ENCODE peak calls at places on chromosomes 13 and 19, in five cellular contexts. One of them, this sample, is unnamed.
A peak's percentile ranks its signal among the peaks of the same experiment; 100 is the strongest.

GRCh38 chr19:41734156-41734555 is 21.2 kb upstream of the CEACAM6 start:
- DNase-seq in amygdala: no peak
- DNase-seq in neural crest cell: no peak
- DNase-seq in NT2/D1: no peak
- DNase-seq in stimulated activated CD8-positive, alpha-beta memory T cell treated with anti-CD3 and anti-CD28 coated beads, Interleukin-4, amount 100 ng/mL, for 1 hour: no peak
- DNase-seq in this sample: no peak

GRCh38 chr13:45207319-45207718 is 6.5 kb upstream of the KCTD4 start:
- DNase-seq in neural crest cell: no peak
- DNase-seq in amygdala: no peak
- DNase-seq in NT2/D1: no peak
- DNase-seq in stimulated activated CD8-positive, alpha-beta memory T cell treated with anti-CD3 and anti-CD28 coated beads, Interleukin-4, amount 100 ng/mL, for 1 hour: no peak
- DNase-seq in this sample: no peak

GRCh38 chr19:11570039-11570462 is 7.4 kb downstream of the ACP5 start:
- DNase-seq in neural crest cell: no peak
- DNase-seq in stimulated activated CD8-positive, alpha-beta memory T cell treated with anti-CD3 and anti-CD28 coated beads, Interleukin-4, amount 100 ng/mL, for 1 hour: no peak
- DNase-seq in amygdala: no peak
- DNase-seq in NT2/D1: no peak
- DNase-seq in this sample: no peak

GRCh38 chr13:33034061-33034460 is 17.8 kb downstream of the KL start:
- DNase-seq in neural crest cell: no peak
- DNase-seq in amygdala: no peak
- DNase-seq in stimulated activated CD8-positive, alpha-beta memory T cell treated with anti-CD3 and anti-CD28 coated beads, Interleukin-4, amount 100 ng/mL, for 1 hour: no peak
- DNase-seq in NT2/D1: no peak
- DNase-seq in this sample: no peak

GRCh38 chr13:78596701-78597550 is 6.4 kb downstream of the POU4F1 start:
- DNase-seq in neural crest cell: no peak
- DNase-seq in amygdala: no peak
- DNase-seq in NT2/D1: no peak
- DNase-seq in stimulated activated CD8-positive, alpha-beta memory T cell treated with anti-CD3 and anti-CD28 coated beads, Interleukin-4, amount 100 ng/mL, for 1 hour: no peak
- DNase-seq in this sample: no peak

GRCh38 chr19:12939292-12939606 is 840 bp downstream of the CALR start:
- DNase-seq in stimulated activated CD8-positive, alpha-beta memory T cell treated with anti-CD3 and anti-CD28 coated beads, Interleukin-4, amount 100 ng/mL, for 1 hour: no peak
- DNase-seq in amygdala: no peak
- DNase-seq in neural crest cell: no peak
- DNase-seq in NT2/D1: no peak
- DNase-seq in this sample: peak; percentile 82

GRCh38 chr13:79307866-79308298 is 98.2 kb downstream of the RBM26 start:
- DNase-seq in amygdala: peak; percentile 9
- DNase-seq in neural crest cell: no peak
- DNase-seq in NT2/D1: no peak
- DNase-seq in stimulated activated CD8-positive, alpha-beta memory T cell treated with anti-CD3 and anti-CD28 coated beads, Interleukin-4, amount 100 ng/mL, for 1 hour: no peak
- DNase-seq in this sample: peak; percentile 67

GRCh38 chr19:371501-372160 is 27.0 kb upstream of the MIER2 start:
- DNase-seq in stimulated activated CD8-positive, alpha-beta memory T cell treated with anti-CD3 and anti-CD28 coated beads, Interleukin-4, amount 100 ng/mL, for 1 hour: no peak
- DNase-seq in NT2/D1: no peak
- DNase-seq in neural crest cell: no peak
- DNase-seq in amygdala: no peak
- DNase-seq in this sample: peak; percentile 64

GRCh38 chr13:111630411-111630810 is 310.0 kb downstream of the TEX29 start:
- DNase-seq in NT2/D1: peak; percentile 22
- DNase-seq in neural crest cell: no peak
- DNase-seq in stimulated activated CD8-positive, alpha-beta memory T cell treated with anti-CD3 and anti-CD28 coated beads, Interleukin-4, amount 100 ng/mL, for 1 hour: no peak
- DNase-seq in amygdala: no peak
- DNase-seq in this sample: no peak

GRCh38 chr19:51808333-51808986 is 13.5 kb downstream of the FPR3 start:
- DNase-seq in neural crest cell: no peak
- DNase-seq in stimulated activated CD8-positive, alpha-beta memory T cell treated with anti-CD3 and anti-CD28 coated beads, Interleukin-4, amount 100 ng/mL, for 1 hour: no peak
- DNase-seq in amygdala: no peak
- DNase-seq in NT2/D1: no peak
- DNase-seq in this sample: peak; percentile 46

GRCh38 chr13:103883152-103883551 is 816.9 kb upstream of the SLC10A2 start:
- DNase-seq in NT2/D1: peak; percentile 80
- DNase-seq in amygdala: peak; percentile 91
- DNase-seq in stimulated activated CD8-positive, alpha-beta memory T cell treated with anti-CD3 and anti-CD28 coated beads, Interleukin-4, amount 100 ng/mL, for 1 hour: no peak
- DNase-seq in neural crest cell: peak; percentile 52
- DNase-seq in this sample: peak; percentile 93

GRCh38 chr13:34294483-34295129 is 476.7 kb downstream of the RFC3 start:
- DNase-seq in amygdala: no peak
- DNase-seq in stimulated activated CD8-positive, alpha-beta memory T cell treated with anti-CD3 and anti-CD28 coated beads, Interleukin-4, amount 100 ng/mL, for 1 hour: no peak
- DNase-seq in neural crest cell: no peak
- DNase-seq in NT2/D1: no peak
- DNase-seq in this sample: no peak

GRCh38 chr13:111621164-111621563 is 300.7 kb downstream of the TEX29 start:
- DNase-seq in stimulated activated CD8-positive, alpha-beta memory T cell treated with anti-CD3 and anti-CD28 coated beads, Interleukin-4, amount 100 ng/mL, for 1 hour: no peak
- DNase-seq in NT2/D1: no peak
- DNase-seq in neural crest cell: no peak
- DNase-seq in amygdala: no peak
- DNase-seq in this sample: no peak

GRCh38 chr19:47310819-47311218 is 1.2 kb downstream of the C5AR1 start:
- DNase-seq in amygdala: no peak
- DNase-seq in NT2/D1: no peak
- DNase-seq in neural crest cell: no peak
- DNase-seq in stimulated activated CD8-positive, alpha-beta memory T cell treated with anti-CD3 and anti-CD28 coated beads, Interleukin-4, amount 100 ng/mL, for 1 hour: no peak
- DNase-seq in this sample: peak; percentile 75

GRCh38 chr19:45245334-45245787 is at the start of gene EXOC3L2:
- DNase-seq in amygdala: no peak
- DNase-seq in stimulated activated CD8-positive, alpha-beta memory T cell treated with anti-CD3 and anti-CD28 coated beads, Interleukin-4, amount 100 ng/mL, for 1 hour: no peak
- DNase-seq in neural crest cell: no peak
- DNase-seq in NT2/D1: no peak
- DNase-seq in this sample: no peak

GRCh38 chr19:2613507-2614295 is 88.8 kb downstream of the GNG7 start:
- DNase-seq in stimulated activated CD8-positive, alpha-beta memory T cell treated with anti-CD3 and anti-CD28 coated beads, Interleukin-4, amount 100 ng/mL, for 1 hour: no peak
- DNase-seq in amygdala: peak; percentile 3
- DNase-seq in NT2/D1: peak; percentile 27
- DNase-seq in neural crest cell: peak; percentile 45
- DNase-seq in this sample: peak; percentile 71

GRCh38 chr19:13356686-13357280 is 149.5 kb downstream of the CACNA1A start:
- DNase-seq in NT2/D1: no peak
- DNase-seq in amygdala: no peak
- DNase-seq in neural crest cell: no peak
- DNase-seq in stimulated activated CD8-positive, alpha-beta memory T cell treated with anti-CD3 and anti-CD28 coated beads, Interleukin-4, amount 100 ng/mL, for 1 hour: no peak
- DNase-seq in this sample: no peak

GRCh38 chr13:41670873-41671443 is 213.6 kb downstream of the RGCC start:
- DNase-seq in amygdala: no peak
- DNase-seq in neural crest cell: no peak
- DNase-seq in stimulated activated CD8-positive, alpha-beta memory T cell treated with anti-CD3 and anti-CD28 coated beads, Interleukin-4, amount 100 ng/mL, for 1 hour: no peak
- DNase-seq in NT2/D1: no peak
- DNase-seq in this sample: no peak

GRCh38 chr19:10167459-10167858 is 27.3 kb downstream of the DNMT1 start:
- DNase-seq in amygdala: no peak
- DNase-seq in neural crest cell: no peak
- DNase-seq in NT2/D1: no peak
- DNase-seq in stimulated activated CD8-positive, alpha-beta memory T cell treated with anti-CD3 and anti-CD28 coated beads, Interleukin-4, amount 100 ng/mL, for 1 hour: no peak
- DNase-seq in this sample: no peak

GRCh38 chr13:36819811-36820140 is 754 bp downstream of the RFXAP start:
- DNase-seq in amygdala: no peak
- DNase-seq in neural crest cell: no peak
- DNase-seq in stimulated activated CD8-positive, alpha-beta memory T cell treated with anti-CD3 and anti-CD28 coated beads, Interleukin-4, amount 100 ng/mL, for 1 hour: no peak
- DNase-seq in NT2/D1: no peak
- DNase-seq in this sample: peak; percentile 50

GRCh38 chr19:52648336-52648990 is 10.3 kb upstream of the ZNF83 start:
- DNase-seq in NT2/D1: no peak
- DNase-seq in neural crest cell: no peak
- DNase-seq in stimulated activated CD8-positive, alpha-beta memory T cell treated with anti-CD3 and anti-CD28 coated beads, Interleukin-4, amount 100 ng/mL, for 1 hour: no peak
- DNase-seq in amygdala: no peak
- DNase-seq in this sample: peak; percentile 37

GRCh38 chr13:90238433-90238832 is 1109.1 kb upstream of the MIR17HG start:
- DNase-seq in stimulated activated CD8-positive, alpha-beta memory T cell treated with anti-CD3 and anti-CD28 coated beads, Interleukin-4, amount 100 ng/mL, for 1 hour: no peak
- DNase-seq in neural crest cell: no peak
- DNase-seq in NT2/D1: no peak
- DNase-seq in amygdala: no peak
- DNase-seq in this sample: no peak

GRCh38 chr19:48970923-48971395 is 5.8 kb downstream of the FTL start:
- DNase-seq in stimulated activated CD8-positive, alpha-beta memory T cell treated with anti-CD3 and anti-CD28 coated beads, Interleukin-4, amount 100 ng/mL, for 1 hour: peak; percentile 71
- DNase-seq in amygdala: peak; percentile 67
- DNase-seq in neural crest cell: peak; percentile 90
- DNase-seq in NT2/D1: no peak
- DNase-seq in this sample: peak; percentile 53

GRCh38 chr19:1651548-1652394 is 644 bp downstream of the TCF3 start:
- DNase-seq in stimulated activated CD8-positive, alpha-beta memory T cell treated with anti-CD3 and anti-CD28 coated beads, Interleukin-4, amount 100 ng/mL, for 1 hour: no peak
- DNase-seq in NT2/D1: no peak
- DNase-seq in neural crest cell: no peak
- DNase-seq in amygdala: no peak
- DNase-seq in this sample: peak; percentile 35

GRCh38 chr13:93775027-93775426 is 548.4 kb downstream of the GPC6 start:
- DNase-seq in NT2/D1: no peak
- DNase-seq in neural crest cell: no peak
- DNase-seq in amygdala: no peak
- DNase-seq in stimulated activated CD8-positive, alpha-beta memory T cell treated with anti-CD3 and anti-CD28 coated beads, Interleukin-4, amount 100 ng/mL, for 1 hour: no peak
- DNase-seq in this sample: no peak

GRCh38 chr19:30061557-30062330 is 119.7 kb downstream of the URI1 start:
- DNase-seq in amygdala: no peak
- DNase-seq in NT2/D1: no peak
- DNase-seq in stimulated activated CD8-positive, alpha-beta memory T cell treated with anti-CD3 and anti-CD28 coated beads, Interleukin-4, amount 100 ng/mL, for 1 hour: no peak
- DNase-seq in neural crest cell: no peak
- DNase-seq in this sample: no peak

GRCh38 chr19:51417107-51417806 is at the start of gene SIGLEC10:
- DNase-seq in stimulated activated CD8-positive, alpha-beta memory T cell treated with anti-CD3 and anti-CD28 coated beads, Interleukin-4, amount 100 ng/mL, for 1 hour: no peak
- DNase-seq in NT2/D1: no peak
- DNase-seq in neural crest cell: no peak
- DNase-seq in amygdala: no peak
- DNase-seq in this sample: no peak

GRCh38 chr13:88948501-88948900 is 1277.3 kb downstream of the SLITRK5 start:
- DNase-seq in amygdala: no peak
- DNase-seq in neural crest cell: no peak
- DNase-seq in stimulated activated CD8-positive, alpha-beta memory T cell treated with anti-CD3 and anti-CD28 coated beads, Interleukin-4, amount 100 ng/mL, for 1 hour: no peak
- DNase-seq in NT2/D1: no peak
- DNase-seq in this sample: no peak

GRCh38 chr13:45554604-45555109 is 60.9 kb downstream of the ERICH6B start:
- DNase-seq in NT2/D1: no peak
- DNase-seq in amygdala: no peak
- DNase-seq in stimulated activated CD8-positive, alpha-beta memory T cell treated with anti-CD3 and anti-CD28 coated beads, Interleukin-4, amount 100 ng/mL, for 1 hour: no peak
- DNase-seq in neural crest cell: no peak
- DNase-seq in this sample: no peak

GRCh38 chr19:4988770-4989251 is 19.9 kb downstream of the KDM4B start:
- DNase-seq in neural crest cell: no peak
- DNase-seq in stimulated activated CD8-positive, alpha-beta memory T cell treated with anti-CD3 and anti-CD28 coated beads, Interleukin-4, amount 100 ng/mL, for 1 hour: no peak
- DNase-seq in amygdala: no peak
- DNase-seq in NT2/D1: peak; percentile 63
- DNase-seq in this sample: peak; percentile 80

GRCh38 chr19:39327990-39328705 is 7.5 kb upstream of the LRFN1 start:
- DNase-seq in NT2/D1: peak; percentile 50
- DNase-seq in neural crest cell: peak; percentile 95
- DNase-seq in stimulated activated CD8-positive, alpha-beta memory T cell treated with anti-CD3 and anti-CD28 coated beads, Interleukin-4, amount 100 ng/mL, for 1 hour: peak; percentile 66
- DNase-seq in amygdala: peak; percentile 79
- DNase-seq in this sample: peak; percentile 85

GRCh38 chr19:782195-783043 is 14.8 kb upstream of the PTBP1 start:
- DNase-seq in NT2/D1: peak; percentile 69
- DNase-seq in stimulated activated CD8-positive, alpha-beta memory T cell treated with anti-CD3 and anti-CD28 coated beads, Interleukin-4, amount 100 ng/mL, for 1 hour: no peak
- DNase-seq in amygdala: no peak
- DNase-seq in neural crest cell: no peak
- DNase-seq in this sample: no peak

GRCh38 chr13:73687087-73687486 is 447.1 kb downstream of the KLF12 start:
- DNase-seq in neural crest cell: no peak
- DNase-seq in amygdala: no peak
- DNase-seq in stimulated activated CD8-positive, alpha-beta memory T cell treated with anti-CD3 and anti-CD28 coated beads, Interleukin-4, amount 100 ng/mL, for 1 hour: no peak
- DNase-seq in NT2/D1: no peak
- DNase-seq in this sample: no peak

GRCh38 chr13:50974268-50974667 is 64.7 kb downstream of the RNASEH2B start:
- DNase-seq in amygdala: no peak
- DNase-seq in neural crest cell: no peak
- DNase-seq in NT2/D1: no peak
- DNase-seq in stimulated activated CD8-positive, alpha-beta memory T cell treated with anti-CD3 and anti-CD28 coated beads, Interleukin-4, amount 100 ng/mL, for 1 hour: no peak
- DNase-seq in this sample: no peak

GRCh38 chr19:35845215-35846037 is 6.9 kb downstream of the NPHS1 start:
- DNase-seq in neural crest cell: no peak
- DNase-seq in stimulated activated CD8-positive, alpha-beta memory T cell treated with anti-CD3 and anti-CD28 coated beads, Interleukin-4, amount 100 ng/mL, for 1 hour: no peak
- DNase-seq in NT2/D1: no peak
- DNase-seq in amygdala: no peak
- DNase-seq in this sample: no peak

GRCh38 chr19:41548954-41549688 is 26.8 kb upstream of the CEACAM21 start:
- DNase-seq in neural crest cell: peak; percentile 2
- DNase-seq in amygdala: no peak
- DNase-seq in NT2/D1: peak; percentile 35
- DNase-seq in stimulated activated CD8-positive, alpha-beta memory T cell treated with anti-CD3 and anti-CD28 coated beads, Interleukin-4, amount 100 ng/mL, for 1 hour: no peak
- DNase-seq in this sample: no peak